ENCODE peak calls at places on chromosome 14, in four cellular contexts. Y, X, E and S are unnamed samples.
A peak's percentile ranks its signal among the peaks of the same experiment; 100 is the strongest.

GRCh38 chr14:88955470-88955869 is 131.0 kb downstream of the TTC8 start:
- DNase-seq in Y (no peak), X (no peak), E (no peak), S (no peak)

GRCh38 chr14:44448816-44449411 is 58.2 kb downstream of the FSCB start:
- DNase-seq in Y (peak; percentile 14), X (no peak), E (no peak), S (peak; percentile 45)

GRCh38 chr14:73719791-73720190 is 5.6 kb upstream of the PNMA1 start:
- DNase-seq in E (no peak), Y (no peak), X (no peak), S (no peak)

GRCh38 chr14:75132374-75133086 is 5.7 kb upstream of the NEK9 start:
- DNase-seq in Y (peak; percentile 69), X (no peak), E (peak; percentile 66), S (peak; percentile 23)

GRCh38 chr14:70641548-70642312 is at the start of gene TTC9:
- DNase-seq in X (no peak), Y (no peak), E (no peak), S (peak; percentile 9)

GRCh38 chr14:64806202-64806861 is 73.4 kb downstream of the SPTB start:
- DNase-seq in E (no peak), X (no peak), Y (peak; percentile 28), S (no peak)

GRCh38 chr14:52299692-52300278 is 14.3 kb upstream of the PTGER2 start:
- DNase-seq in X (no peak), Y (peak; percentile 59), E (no peak), S (peak; percentile 12)

GRCh38 chr14:64625363-64626232 is 75.8 kb downstream of the PPP1R36 start:
- DNase-seq in Y (no peak), X (no peak), E (no peak), S (no peak)

GRCh38 chr14:68783408-68784297 is 9.2 kb downstream of the ZFP36L1 start:
- DNase-seq in E (no peak), Y (peak; percentile 94), X (no peak), S (no peak)

GRCh38 chr14:22653012-22653621 is 9.0 kb upstream of the OR6J1 start:
- DNase-seq in E (no peak), X (peak; percentile 62), Y (peak; percentile 86), S (peak; percentile 68)

GRCh38 chr14:29846339-29847129 is 81.1 kb downstream of the PRKD1 start:
- DNase-seq in E (peak; percentile 9), Y (no peak), X (no peak), S (no peak)

GRCh38 chr14:24392327-24393098 is 6.3 kb upstream of the NYNRIN start:
- DNase-seq in Y (no peak), X (no peak), E (no peak), S (peak; percentile 35)

DNA sequence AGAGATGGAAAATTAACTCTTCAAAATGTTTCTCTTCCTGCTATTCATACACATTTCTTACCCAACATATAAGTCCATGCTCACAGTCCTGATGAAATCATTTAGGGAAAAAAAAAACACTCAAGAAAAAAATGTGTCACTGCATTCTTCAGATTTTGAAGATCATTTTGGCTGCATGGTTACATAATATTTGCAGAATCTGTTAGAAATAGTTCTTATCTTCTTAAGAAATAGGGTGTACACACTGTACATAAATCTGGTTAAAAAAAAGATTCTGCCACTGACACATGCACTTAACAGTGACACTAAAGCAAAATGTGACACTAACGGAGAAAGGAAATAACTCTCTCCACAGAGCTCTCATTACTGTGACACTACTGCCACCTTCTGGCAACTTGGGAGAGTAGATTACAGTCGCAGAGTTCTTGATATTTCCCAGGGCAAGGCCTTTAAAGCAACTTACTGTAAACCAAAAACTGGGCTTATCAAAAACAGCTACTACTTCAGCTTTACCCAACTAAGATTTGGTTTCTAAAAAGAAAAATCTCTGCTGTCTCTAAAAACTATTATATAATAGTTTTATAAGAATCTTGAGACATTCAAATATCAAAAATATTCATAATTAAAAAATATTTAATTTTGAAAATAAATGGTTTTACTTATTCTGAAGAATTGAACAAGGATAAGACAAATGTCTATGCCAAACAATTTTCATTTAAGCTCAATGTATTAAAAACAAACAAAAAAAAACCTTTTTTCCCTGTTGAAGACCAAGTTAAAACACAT is 65.0 kb downstream of the SETD3 start:
- DNase-seq in E (peak; percentile 55), Y (peak; percentile 82), X (no peak), S (peak; percentile 57)
- TF ChIP-seq HDAC6 in E (no peak), Y (no peak), X (no peak), S (no peak)

DNA sequence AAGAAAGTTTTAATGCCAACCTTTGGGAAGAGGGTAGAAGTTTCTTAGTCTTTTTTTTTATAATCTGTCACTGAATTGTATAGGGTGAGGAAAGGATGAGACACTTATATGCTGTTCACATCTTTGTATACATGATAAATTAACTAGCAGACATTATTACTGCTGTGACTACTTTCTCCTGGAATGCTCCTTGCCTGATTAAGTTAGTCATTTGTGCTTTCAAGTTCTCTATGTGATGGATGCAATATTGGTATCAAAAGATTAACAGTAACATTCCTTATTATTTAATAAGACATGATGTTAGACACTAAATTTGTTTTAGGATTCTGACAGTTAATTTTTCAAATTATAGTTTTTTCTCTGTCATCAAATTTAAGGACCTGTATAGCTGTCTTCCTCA is 223.4 kb upstream of the GARIN2 start:
- DNase-seq in Y (no peak), X (no peak), E (no peak), S (no peak)
- TF ChIP-seq JUND in Y (no peak), X (no peak), E (no peak), S (no peak)

GRCh38 chr14:96363751-96364336 is 518 bp downstream of the GSKIP start:
- DNase-seq in Y (peak; percentile 48), E (no peak), X (no peak), S (peak; percentile 12)
- TF ChIP-seq HDAC6 in Y (no peak), E (no peak), X (no peak), S (no peak)

GRCh38 chr14:102213470-102213869 is 73.8 kb downstream of the WDR20 start:
- DNase-seq in Y (no peak), X (no peak), E (no peak), S (no peak)

GRCh38 chr14:102213984-102214658 is 74.4 kb downstream of the WDR20 start:
- DNase-seq in Y (no peak), E (no peak), X (no peak), S (no peak)

GRCh38 chr14:102217399-102217798 is 77.7 kb downstream of the WDR20 start:
- DNase-seq in Y (no peak), E (no peak), X (no peak), S (no peak)

GRCh38 chr14:102215071-102215470 is 75.4 kb downstream of the WDR20 start:
- DNase-seq in Y (no peak), E (no peak), X (no peak), S (no peak)

DNA sequence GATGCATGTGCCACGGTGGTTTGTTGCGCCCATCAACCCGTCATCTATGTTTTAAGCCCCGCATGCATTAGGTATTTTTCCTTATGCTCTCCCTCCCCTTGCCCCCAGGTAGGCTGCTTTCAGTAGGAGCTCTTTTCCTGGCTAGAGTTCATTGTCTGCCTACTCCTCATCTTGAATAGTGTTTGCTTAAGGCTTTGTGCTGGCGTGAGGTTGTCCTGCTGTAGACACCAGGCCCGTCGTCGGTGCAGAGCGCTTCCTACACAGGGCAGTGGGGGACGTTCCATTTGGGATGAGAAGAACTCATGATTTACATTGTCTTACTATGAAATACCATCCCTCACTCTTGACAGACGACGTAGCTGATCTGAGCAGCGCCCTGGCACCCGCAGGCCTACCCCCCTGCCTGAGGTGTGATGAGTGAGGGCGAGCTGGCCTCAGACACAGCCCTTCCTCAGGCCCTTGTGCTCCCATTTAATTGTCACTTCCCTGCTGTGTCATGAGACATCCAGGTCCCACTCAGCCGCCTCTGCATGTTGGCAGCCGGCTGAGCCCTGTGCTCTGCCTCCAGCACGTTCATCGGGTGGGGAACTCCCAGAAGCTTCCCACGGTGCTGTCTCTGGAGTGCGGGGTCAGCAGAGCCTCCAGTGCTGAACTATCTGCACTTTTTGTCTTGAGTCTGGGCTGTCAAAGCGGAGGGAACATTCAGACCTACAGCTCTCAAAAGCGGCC is 76.0 kb downstream of the WDR20 start:
- DNase-seq in X (no peak), E (no peak), Y (no peak), S (no peak)
- TF ChIP-seq JUND in X (no peak), E (no peak), Y (no peak), S (no peak)

GRCh38 chr14:100629696-100630095 is 42.5 kb upstream of the BEGAIN start:
- DNase-seq in E (no peak), X (no peak), Y (no peak), S (no peak)
- TF ChIP-seq HDAC6 in E (no peak), X (no peak), Y (no peak), S (no peak)

DNA sequence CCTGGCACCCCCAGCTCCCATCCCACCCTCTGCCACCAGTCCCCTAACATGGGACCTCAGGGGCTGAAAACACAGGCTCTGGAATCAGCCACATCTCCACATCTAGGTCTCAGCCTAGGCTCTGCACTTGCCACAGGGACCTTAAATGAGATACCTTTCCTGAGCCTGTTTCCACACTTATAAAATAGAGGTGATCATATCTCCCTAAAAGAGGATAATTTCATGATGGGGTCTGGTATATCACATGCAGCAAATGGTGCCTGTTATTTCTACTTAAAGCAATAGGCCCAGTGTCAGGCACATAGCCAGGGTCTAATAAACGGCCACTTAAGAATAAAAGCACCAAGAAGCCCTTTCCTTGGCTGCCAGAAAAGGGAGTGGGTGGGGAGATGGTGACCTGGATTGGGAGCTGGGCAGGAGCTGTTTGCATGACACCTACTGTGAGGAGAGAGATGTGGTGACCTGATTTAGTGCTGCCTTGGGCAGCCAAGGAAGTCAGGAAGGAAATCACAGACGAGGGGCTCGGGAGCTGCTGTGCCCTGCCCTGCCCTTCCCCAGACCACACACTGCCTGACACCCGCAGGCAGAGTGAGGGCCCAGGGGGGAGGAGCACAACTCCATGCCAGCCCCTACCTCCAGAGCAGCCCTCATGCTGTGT is 71.2 kb downstream of the IRF2BPL start:
- DNase-seq in X (no peak), E (no peak), Y (no peak), S (peak; percentile 37)
- TF ChIP-seq JUND in X (no peak), E (no peak), Y (no peak), S (no peak)

GRCh38 chr14:96747608-96748007 is 49.6 kb upstream of the VRK1 start:
- DNase-seq in Y (no peak), X (no peak), E (no peak), S (no peak)

GRCh38 chr14:96746101-96746500 is 51.1 kb upstream of the VRK1 start:
- DNase-seq in E (no peak), X (no peak), Y (no peak), S (no peak)

GRCh38 chr14:96745500-96746051 is 51.6 kb upstream of the VRK1 start:
- DNase-seq in Y (no peak), X (no peak), E (no peak), S (no peak)

GRCh38 chr14:96748371-96748770 is 48.8 kb upstream of the VRK1 start:
- DNase-seq in X (no peak), E (no peak), Y (no peak), S (no peak)

DNA sequence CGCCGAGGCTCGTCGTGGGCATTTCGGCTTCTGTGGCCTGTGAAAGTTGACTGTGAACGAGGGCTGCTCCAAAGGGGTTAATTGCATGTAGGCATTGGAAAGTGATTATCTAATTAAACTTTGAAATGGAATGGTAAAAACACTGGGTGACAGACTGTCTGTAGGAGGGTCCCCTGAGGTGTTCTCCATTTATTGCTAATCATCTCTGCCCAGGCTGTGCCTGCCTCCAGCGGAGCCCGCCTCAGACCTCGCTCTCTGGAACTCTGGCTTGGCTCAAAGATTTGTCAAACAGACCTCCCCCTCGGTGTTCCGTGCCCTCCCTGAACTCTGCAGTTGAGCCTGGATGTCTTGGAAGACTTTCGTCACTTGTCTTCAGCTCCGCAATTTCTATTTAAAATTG is 50.2 kb upstream of the VRK1 start:
- DNase-seq in E (no peak), Y (no peak), X (no peak), S (no peak)
- TF ChIP-seq HDAC6 in E (no peak), Y (no peak), X (no peak), S (no peak)

GRCh38 chr14:91067186-91067585 is 6.7 kb upstream of the RPS6KA5 start:
- DNase-seq in E (no peak), Y (no peak), X (no peak), S (no peak)
- TF ChIP-seq JUND in E (no peak), Y (no peak), X (no peak), S (no peak)

GRCh38 chr14:55938249-55938791 is 179.9 kb upstream of the PELI2 start:
- DNase-seq in E (no peak), X (no peak), Y (no peak), S (no peak)
- TF ChIP-seq HDAC6 in E (no peak), X (no peak), Y (no peak), S (no peak)